ENCODE peak calls at places on chromosome 5, in six cellular contexts. Z is tibial nerve, N is neural crest cell, M is cardiac fibroblast, W is OCI-LY7, H is adrenal gland. D is an unnamed sample.

GRCh38 chr5:145587308-145588071 is 247.7 kb downstream of the PRELID2 start:
- DNase-seq in W (no peak), H (peak; percentile 56), Z (no peak), N (no peak), M (peak; percentile 73), D (no peak)

GRCh38 chr5:142601432-142601831 is 84.5 kb downstream of the FGF1 start:
- DNase-seq in H (no peak), W (no peak), Z (no peak), M (no peak), N (no peak), D (no peak)

GRCh38 chr5:136754216-136754615 is 388.9 kb upstream of the TRPC7 start:
- DNase-seq in N (no peak), W (no peak), H (no peak), Z (no peak), M (no peak), D (no peak)

GRCh38 chr5:35853652-35854051 is 3.0 kb upstream of the IL7R start:
- DNase-seq in W (no peak), Z (no peak), H (peak; percentile 86), N (no peak), M (no peak), D (no peak)

GRCh38 chr5:124698774-124699173 is 47.7 kb downstream of the ZNF608 start:
- DNase-seq in Z (no peak), M (peak; percentile 11), W (no peak), H (no peak), N (no peak), D (no peak)

GRCh38 chr5:3309538-3309937 is 286.1 kb upstream of the IRX1 start:
- DNase-seq in M (no peak), Z (no peak), W (no peak), H (no peak), N (no peak), D (no peak)

GRCh38 chr5:85017271-85017670 is 632.6 kb upstream of the EDIL3 start:
- DNase-seq in Z (no peak), W (no peak), N (no peak), H (no peak), M (no peak), D (no peak)

GRCh38 chr5:64331597-64332277 is 166.1 kb downstream of the RNF180 start:
- DNase-seq in M (no peak), H (peak; percentile 2), Z (no peak), N (no peak), W (no peak), D (no peak)

GRCh38 chr5:90921428-90921973 is 362.9 kb downstream of the ADGRV1 start:
- DNase-seq in W (no peak), M (no peak), Z (no peak), N (no peak), H (no peak), D (no peak)

GRCh38 chr5:58452566-58453258 is 7.2 kb downstream of the PLK2 start:
- DNase-seq in M (peak; percentile 78), N (no peak), H (no peak), W (no peak), Z (no peak), D (no peak)

GRCh38 chr5:157485340-157485739 is 25.3 kb downstream of the NIPAL4 start:
- DNase-seq in H (no peak), M (no peak), N (no peak), W (no peak), Z (no peak), D (no peak)

GRCh38 chr5:149730620-149731331 is 666 bp downstream of the PPARGC1B start:
- DNase-seq in Z (no peak), N (peak; percentile 40), M (peak; percentile 19), W (peak; percentile 75), H (peak; percentile 42), D (no peak)

GRCh38 chr5:71751422-71751821 is 32.3 kb downstream of the CARTPT start:
- DNase-seq in M (no peak), W (no peak), N (no peak), H (no peak), Z (no peak), D (no peak)

GRCh38 chr5:33299621-33300208 is 141.1 kb upstream of the TARS1 start:
- DNase-seq in N (no peak), M (peak; percentile 86), Z (no peak), H (peak; percentile 25), W (peak; percentile 61), D (no peak)

GRCh38 chr5:156595132-156595787 is 254.8 kb upstream of the PPP1R2B start:
- DNase-seq in N (no peak), Z (no peak), W (no peak), H (no peak), M (peak; percentile 5), D (no peak)

GRCh38 chr5:178385472-178385853 is 152.9 kb upstream of the PHYKPL start:
- DNase-seq in N (no peak), Z (no peak), H (no peak), M (no peak), W (no peak), D (no peak)

GRCh38 chr5:108983456-108984092 is 235.9 kb downstream of the FER start:
- DNase-seq in N (no peak), W (no peak), M (no peak), H (no peak), Z (no peak), D (no peak)

GRCh38 chr5:180100621-180101450 is 29.3 kb upstream of the RNF130 start:
- DNase-seq in W (no peak), M (no peak), N (no peak), H (no peak), Z (no peak), D (no peak)

GRCh38 chr5:180103487-180103886 is 31.9 kb upstream of the RNF130 start:
- DNase-seq in W (no peak), N (no peak), M (no peak), H (no peak), Z (no peak), D (no peak)

GRCh38 chr5:180099733-180100611 is 28.4 kb upstream of the RNF130 start:
- DNase-seq in H (no peak), M (no peak), Z (no peak), W (no peak), N (no peak), D (no peak)

GRCh38 chr5:180102636-180103035 is 31.1 kb upstream of the RNF130 start:
- DNase-seq in Z (no peak), H (no peak), N (no peak), W (no peak), M (no peak), D (no peak)

DNA sequence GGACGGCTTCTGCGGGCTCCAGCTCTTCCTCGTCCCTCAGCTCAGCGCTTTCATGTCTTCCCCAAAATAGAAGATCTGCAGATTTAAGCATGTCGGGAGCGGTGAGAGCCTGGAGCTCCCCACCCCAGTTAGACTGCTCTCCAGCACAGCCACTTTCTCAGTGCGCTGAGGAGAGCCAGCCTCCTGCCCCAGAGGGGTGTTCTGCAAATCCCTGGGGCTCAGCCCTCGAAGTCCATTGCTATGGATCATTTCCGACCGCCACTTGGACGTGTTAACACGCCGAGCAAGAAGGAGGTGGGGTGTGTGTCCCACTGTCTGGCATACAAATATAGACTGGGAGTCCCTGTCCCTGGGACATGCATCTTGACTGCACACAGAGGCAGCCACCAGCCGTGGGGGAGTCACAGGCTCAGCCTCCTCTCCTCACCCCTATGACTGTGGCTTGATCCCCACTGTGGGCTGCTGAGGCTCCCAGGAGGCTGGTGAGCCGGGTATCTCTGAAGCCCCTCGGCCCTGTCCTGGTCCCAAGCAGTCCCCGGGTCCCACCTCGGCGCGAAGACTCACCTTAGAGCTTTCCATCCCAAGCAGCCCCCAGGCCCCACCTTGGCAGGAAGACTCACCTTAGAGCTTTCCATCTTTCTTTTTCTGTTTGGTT is 30.0 kb upstream of the RNF130 start:
- DNase-seq in M (no peak), W (no peak), Z (no peak), N (no peak), H (no peak), D (no peak)
- TF ChIP-seq CTCF in M (no peak), W (no peak), Z (no peak), N (no peak), H (no peak), D (no peak)

GRCh38 chr5:140800816-140801493 is at the start of gene PCDHA3:
- DNase-seq in W (peak; percentile 8), N (no peak), Z (peak; percentile 18), M (peak; percentile 14), H (no peak), D (no peak)

GRCh38 chr5:140796718-140797095 is 2.1 kb downstream of the PCDHA2 start:
- DNase-seq in N (no peak), W (no peak), Z (no peak), M (no peak), H (no peak), D (no peak)

GRCh38 chr5:140806834-140807775 is at the start of gene PCDHA4:
- DNase-seq in H (no peak), M (peak; percentile 6), N (peak; percentile 69), W (no peak), Z (peak; percentile 30), D (no peak)

GRCh38 chr5:140802781-140803271 is 2.0 kb downstream of the PCDHA3 start:
- DNase-seq in W (no peak), H (no peak), M (no peak), N (no peak), Z (no peak), D (no peak)

GRCh38 chr5:140801494-140801841 is 611 bp downstream of the PCDHA3 start:
- DNase-seq in H (no peak), Z (peak; percentile 11), M (no peak), W (no peak), N (no peak), D (no peak)
- TF ChIP-seq CTCF in H (no peak), Z (peak; percentile 25), M (no peak), W (no peak), N (peak; percentile 19), D (no peak)

GRCh38 chr5:98784411-98784810 is 10.9 kb downstream of the RGMB start:
- DNase-seq in Z (no peak), H (no peak), M (no peak), N (no peak), W (no peak), D (no peak)

GRCh38 chr5:98787131-98787719 is 13.8 kb downstream of the RGMB start:
- DNase-seq in W (no peak), H (no peak), Z (no peak), M (no peak), N (no peak), D (no peak)

GRCh38 chr5:98783051-98783649 is 9.7 kb downstream of the RGMB start:
- DNase-seq in N (no peak), W (no peak), M (no peak), Z (no peak), H (no peak), D (no peak)

GRCh38 chr5:98786178-98786853 is 12.9 kb downstream of the RGMB start:
- DNase-seq in H (no peak), M (peak; percentile 56), W (no peak), N (no peak), Z (no peak), D (no peak)

DNA sequence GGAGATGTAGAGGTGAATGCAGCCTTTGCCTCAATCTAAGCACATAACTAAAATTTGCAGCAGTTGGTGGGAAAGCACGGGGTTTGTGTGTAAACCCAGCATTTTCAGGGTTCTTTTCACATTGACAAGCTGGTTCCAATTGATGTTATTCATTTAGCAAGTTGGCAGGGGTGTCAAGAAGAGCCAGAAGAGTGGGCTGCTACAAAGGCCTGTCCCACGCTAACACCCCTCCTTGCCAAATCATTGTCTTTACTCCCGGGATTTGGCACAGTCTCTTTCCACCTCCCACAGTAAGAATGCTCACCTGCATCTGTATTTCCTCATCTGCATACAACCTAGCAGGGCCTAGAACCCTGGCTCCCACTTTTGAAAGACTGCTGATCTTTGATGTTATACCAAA is 11.8 kb downstream of the RGMB start:
- DNase-seq in H (no peak), N (no peak), Z (no peak), M (no peak), W (no peak), D (no peak)
- TF ChIP-seq CTCF in H (no peak), N (no peak), Z (no peak), M (no peak), W (no peak), D (no peak)

GRCh38 chr5:10724799-10725507 is 36.1 kb downstream of the DAP start:
- DNase-seq in N (no peak), Z (peak; percentile 17), W (no peak), M (peak; percentile 87), H (peak; percentile 70), D (no peak)
- TF ChIP-seq CTCF in N (no peak), Z (no peak), W (no peak), M (peak; percentile 63), H (peak; percentile 25), D (no peak)